ENCODE peak calls at places on chromosome 19, in four cellular contexts. Z is CD4-positive, CD25-positive, alpha-beta regulatory T cell; U is AG10803; P is activated CD4-positive, CD25-positive, alpha-beta regulatory T cell. V is an unnamed sample.

GRCh38 chr19:38786572-38787265 is 2.3 kb upstream of the LGALS7B start:
- DNase-seq in Z (no peak), U (no peak), P (no peak), V (peak)

GRCh38 chr19:17234911-17235617 is 9.0 kb downstream of the OCEL1 start:
- DNase-seq in Z (peak), U (peak), P (no peak), V (peak)

GRCh38 chr19:15237759-15238638 is 5.8 kb upstream of the EPHX3 start:
- DNase-seq in Z (no peak), U (no peak), P (no peak), V (no peak)

GRCh38 chr19:40737102-40737644 is 13.1 kb downstream of the ACTMAP start:
- DNase-seq in Z (no peak), U (no peak), P (no peak), V (no peak)

GRCh38 chr19:38319421-38320258 is at the start of gene KCNK6:
- DNase-seq in Z (peak), U (peak), P (no peak), V (no peak)

GRCh38 chr19:16978839-16979802 is 47.5 kb downstream of the CPAMD8 start:
- DNase-seq in Z (no peak), U (no peak), P (no peak), V (no peak)

GRCh38 chr19:17754634-17755532 is 3.6 kb downstream of the FCHO1 start:
- DNase-seq in Z (no peak), U (no peak), P (no peak), V (no peak)

GRCh38 chr19:33296473-33297060 is 5.8 kb downstream of the CEBPA start:
- DNase-seq in Z (no peak), U (peak), P (no peak), V (no peak)

GRCh38 chr19:11535792-11536595 is 2.7 kb upstream of the CNN1 start:
- DNase-seq in Z (peak), U (peak), P (peak), V (peak)